ENCODE peak calls at places on chromosomes 11 and 22, in eight cellular contexts. One of them, this sample, is unnamed.

GRCh38 chr11:12983331-12983730 is 25.8 kb upstream of the RASSF10 start:
- DNase-seq in MM.1S: no peak
- DNase-seq in GM23248: no peak
- DNase-seq in fibroblast of lung: no peak
- DNase-seq in H1: no peak
- DNase-seq in astrocyte: no peak
- DNase-seq in PC-9: no peak
- DNase-seq in GM23338: no peak
- DNase-seq in this sample: no peak

GRCh38 chr11:70568504-70569172 is 170.3 kb downstream of the CTTN start:
- DNase-seq in MM.1S: no peak
- DNase-seq in GM23248: peak
- DNase-seq in fibroblast of lung: peak
- DNase-seq in H1: peak
- DNase-seq in astrocyte: peak
- DNase-seq in PC-9: no peak
- DNase-seq in GM23338: peak
- DNase-seq in this sample: peak

GRCh38 chr11:62572431-62572830 is 1.3 kb downstream of the EEF1G start:
- DNase-seq in MM.1S: no peak
- DNase-seq in GM23248: no peak
- DNase-seq in fibroblast of lung: no peak
- DNase-seq in H1: no peak
- DNase-seq in astrocyte: no peak
- DNase-seq in PC-9: no peak
- DNase-seq in GM23338: no peak
- DNase-seq in this sample: no peak

GRCh38 chr22:23431337-23432072 is 148.6 kb downstream of the IGLL1 start:
- DNase-seq in MM.1S: no peak
- DNase-seq in GM23248: no peak
- DNase-seq in fibroblast of lung: no peak
- DNase-seq in H1: no peak
- DNase-seq in astrocyte: no peak
- DNase-seq in PC-9: no peak
- DNase-seq in GM23338: no peak
- DNase-seq in this sample: no peak

GRCh38 chr11:44698228-44698923 is 28.4 kb upstream of the TSPAN18 start:
- DNase-seq in MM.1S: no peak
- DNase-seq in GM23248: no peak
- DNase-seq in fibroblast of lung: no peak
- DNase-seq in H1: no peak
- DNase-seq in astrocyte: no peak
- DNase-seq in PC-9: no peak
- DNase-seq in GM23338: no peak
- DNase-seq in this sample: no peak

GRCh38 chr11:112248216-112248615 is 12.4 kb downstream of the PLET1 start:
- DNase-seq in MM.1S: no peak
- DNase-seq in GM23248: peak
- DNase-seq in fibroblast of lung: peak
- DNase-seq in H1: no peak
- DNase-seq in astrocyte: peak
- DNase-seq in PC-9: no peak
- DNase-seq in GM23338: no peak
- DNase-seq in this sample: peak

GRCh38 chr11:87239001-87239400 is 201.3 kb downstream of the TMEM135 start:
- DNase-seq in MM.1S: no peak
- DNase-seq in GM23248: no peak
- DNase-seq in fibroblast of lung: no peak
- DNase-seq in H1: no peak
- DNase-seq in astrocyte: no peak
- DNase-seq in PC-9: no peak
- DNase-seq in GM23338: no peak
- DNase-seq in this sample: no peak

GRCh38 chr11:119065369-119065768 is 2.2 kb upstream of the VPS11 start:
- DNase-seq in MM.1S: peak
- DNase-seq in GM23248: peak
- DNase-seq in fibroblast of lung: peak
- DNase-seq in H1: no peak
- DNase-seq in astrocyte: no peak
- DNase-seq in PC-9: no peak
- DNase-seq in GM23338: peak
- DNase-seq in this sample: no peak

GRCh38 chr22:36816635-36817428 is at the start of gene PVALB:
- DNase-seq in MM.1S: peak
- DNase-seq in GM23248: peak
- DNase-seq in fibroblast of lung: peak
- DNase-seq in H1: peak
- DNase-seq in astrocyte: peak
- DNase-seq in PC-9: peak
- DNase-seq in GM23338: peak
- DNase-seq in this sample: peak

GRCh38 chr22:17471901-17472566 is 91.3 kb upstream of the SLC25A18 start:
- DNase-seq in MM.1S: no peak
- DNase-seq in GM23248: peak
- DNase-seq in fibroblast of lung: peak
- DNase-seq in H1: no peak
- DNase-seq in astrocyte: no peak
- DNase-seq in PC-9: no peak
- DNase-seq in GM23338: peak
- DNase-seq in this sample: no peak

GRCh38 chr22:19566599-19567382 is 42.6 kb upstream of the CLDN5 start:
- DNase-seq in MM.1S: no peak
- DNase-seq in GM23248: no peak
- DNase-seq in fibroblast of lung: no peak
- DNase-seq in H1: no peak
- DNase-seq in astrocyte: no peak
- DNase-seq in PC-9: no peak
- DNase-seq in GM23338: no peak
- DNase-seq in this sample: no peak

GRCh38 chr22:32695451-32695891 is 106.0 kb upstream of the TIMP3 start:
- DNase-seq in MM.1S: no peak
- DNase-seq in GM23248: peak
- DNase-seq in fibroblast of lung: peak
- DNase-seq in H1: no peak
- DNase-seq in astrocyte: peak
- DNase-seq in PC-9: peak
- DNase-seq in GM23338: no peak
- DNase-seq in this sample: peak

GRCh38 chr11:14075679-14076078 is 113.2 kb downstream of the SPON1 start:
- DNase-seq in MM.1S: no peak
- DNase-seq in GM23248: no peak
- DNase-seq in fibroblast of lung: no peak
- DNase-seq in H1: no peak
- DNase-seq in astrocyte: no peak
- DNase-seq in PC-9: no peak
- DNase-seq in GM23338: no peak
- DNase-seq in this sample: no peak

GRCh38 chr11:74932169-74932568 is 16.7 kb downstream of the XRRA1 start:
- DNase-seq in MM.1S: no peak
- DNase-seq in GM23248: peak
- DNase-seq in fibroblast of lung: peak
- DNase-seq in H1: no peak
- DNase-seq in astrocyte: peak
- DNase-seq in PC-9: no peak
- DNase-seq in GM23338: no peak
- DNase-seq in this sample: peak

GRCh38 chr11:130585545-130585944 is 137.1 kb downstream of the ADAMTS15 start:
- DNase-seq in MM.1S: no peak
- DNase-seq in GM23248: peak
- DNase-seq in fibroblast of lung: peak
- DNase-seq in H1: no peak
- DNase-seq in astrocyte: peak
- DNase-seq in PC-9: peak
- DNase-seq in GM23338: peak
- DNase-seq in this sample: peak

GRCh38 chr11:75814369-75814685 is 683 bp upstream of the UVRAG start:
- DNase-seq in MM.1S: no peak
- DNase-seq in GM23248: no peak
- DNase-seq in fibroblast of lung: no peak
- DNase-seq in H1: no peak
- DNase-seq in astrocyte: no peak
- DNase-seq in PC-9: no peak
- DNase-seq in GM23338: no peak
- DNase-seq in this sample: no peak

GRCh38 chr11:117815262-117815803 is 9.2 kb downstream of the FXYD2 start:
- DNase-seq in MM.1S: peak
- DNase-seq in GM23248: no peak
- DNase-seq in fibroblast of lung: no peak
- DNase-seq in H1: no peak
- DNase-seq in astrocyte: no peak
- DNase-seq in PC-9: no peak
- DNase-seq in GM23338: no peak
- DNase-seq in this sample: no peak

GRCh38 chr11:93002380-93002779 is 32.9 kb downstream of the MTNR1B start:
- DNase-seq in MM.1S: no peak
- DNase-seq in GM23248: no peak
- DNase-seq in fibroblast of lung: no peak
- DNase-seq in H1: no peak
- DNase-seq in astrocyte: no peak
- DNase-seq in PC-9: no peak
- DNase-seq in GM23338: no peak
- DNase-seq in this sample: no peak

GRCh38 chr11:75238595-75239245 is 1.9 kb upstream of the TPBGL start:
- DNase-seq in MM.1S: no peak
- DNase-seq in GM23248: no peak
- DNase-seq in fibroblast of lung: no peak
- DNase-seq in H1: no peak
- DNase-seq in astrocyte: no peak
- DNase-seq in PC-9: no peak
- DNase-seq in GM23338: no peak
- DNase-seq in this sample: no peak

GRCh38 chr22:22094921-22095320 is 112.3 kb upstream of the TOP3B start:
- DNase-seq in MM.1S: no peak
- DNase-seq in GM23248: no peak
- DNase-seq in fibroblast of lung: peak
- DNase-seq in H1: no peak
- DNase-seq in astrocyte: no peak
- DNase-seq in PC-9: no peak
- DNase-seq in GM23338: no peak
- DNase-seq in this sample: no peak

GRCh38 chr11:68212421-68213134 is 518 bp downstream of the KMT5B start:
- DNase-seq in MM.1S: peak
- DNase-seq in GM23248: peak
- DNase-seq in fibroblast of lung: peak
- DNase-seq in H1: peak
- DNase-seq in astrocyte: peak
- DNase-seq in PC-9: peak
- DNase-seq in GM23338: peak
- DNase-seq in this sample: peak

GRCh38 chr11:6630632-6631291 is 11.5 kb upstream of the TPP1 start:
- DNase-seq in MM.1S: no peak
- DNase-seq in GM23248: no peak
- DNase-seq in fibroblast of lung: no peak
- DNase-seq in H1: peak
- DNase-seq in astrocyte: no peak
- DNase-seq in PC-9: no peak
- DNase-seq in GM23338: peak
- DNase-seq in this sample: no peak
- TF ChIP-seq EZH2 in MM.1S: no peak
- TF ChIP-seq EZH2 in GM23248: no peak
- TF ChIP-seq EZH2 in fibroblast of lung: no peak
- TF ChIP-seq EZH2 in H1: peak
- TF ChIP-seq EZH2 in astrocyte: no peak
- TF ChIP-seq EZH2 in PC-9: no peak
- TF ChIP-seq EZH2 in GM23338: no peak
- TF ChIP-seq EZH2 in this sample: peak

GRCh38 chr22:40004836-40005235 is 10.1 kb downstream of the FAM83F start:
- DNase-seq in MM.1S: no peak
- DNase-seq in GM23248: no peak
- DNase-seq in fibroblast of lung: no peak
- DNase-seq in H1: no peak
- DNase-seq in astrocyte: no peak
- DNase-seq in PC-9: no peak
- DNase-seq in GM23338: no peak
- DNase-seq in this sample: no peak
- H3K27ac ChIP-seq in MM.1S: no peak
- H3K27ac ChIP-seq in GM23248: no peak
- H3K27ac ChIP-seq in fibroblast of lung: no peak
- H3K27ac ChIP-seq in H1: no peak
- H3K27ac ChIP-seq in astrocyte: no peak
- H3K27ac ChIP-seq in PC-9: no peak
- H3K27ac ChIP-seq in GM23338: no peak
- H3K27ac ChIP-seq in this sample: peak

GRCh38 chr22:50267591-50268390 is 2.4 kb downstream of the MAPK11 start:
- DNase-seq in MM.1S: no peak
- DNase-seq in GM23248: peak
- DNase-seq in fibroblast of lung: peak
- DNase-seq in H1: peak
- DNase-seq in astrocyte: no peak
- DNase-seq in PC-9: no peak
- DNase-seq in GM23338: peak
- DNase-seq in this sample: peak
- H3K4me2 ChIP-seq in MM.1S: no peak
- H3K4me2 ChIP-seq in GM23248: peak
- H3K4me2 ChIP-seq in fibroblast of lung: peak
- H3K4me2 ChIP-seq in H1: peak
- H3K4me2 ChIP-seq in astrocyte: peak
- H3K4me2 ChIP-seq in PC-9: peak
- H3K4me2 ChIP-seq in GM23338: peak
- H3K4me2 ChIP-seq in this sample: peak

GRCh38 chr11:370087-370941 is 1.0 kb downstream of the B4GALNT4 start:
- DNase-seq in MM.1S: no peak
- DNase-seq in GM23248: no peak
- DNase-seq in fibroblast of lung: no peak
- DNase-seq in H1: peak
- DNase-seq in astrocyte: no peak
- DNase-seq in PC-9: no peak
- DNase-seq in GM23338: peak
- DNase-seq in this sample: no peak

GRCh38 chr11:367956-368413 is 1.3 kb upstream of the B4GALNT4 start:
- DNase-seq in MM.1S: no peak
- DNase-seq in GM23248: no peak
- DNase-seq in fibroblast of lung: no peak
- DNase-seq in H1: no peak
- DNase-seq in astrocyte: no peak
- DNase-seq in PC-9: no peak
- DNase-seq in GM23338: peak
- DNase-seq in this sample: no peak

GRCh38 chr11:371051-371450 is 1.8 kb downstream of the B4GALNT4 start:
- DNase-seq in MM.1S: no peak
- DNase-seq in GM23248: no peak
- DNase-seq in fibroblast of lung: no peak
- DNase-seq in H1: no peak
- DNase-seq in astrocyte: no peak
- DNase-seq in PC-9: no peak
- DNase-seq in GM23338: no peak
- DNase-seq in this sample: no peak

GRCh38 chr11:369336-370018 is at the start of gene B4GALNT4:
- DNase-seq in MM.1S: no peak
- DNase-seq in GM23248: peak
- DNase-seq in fibroblast of lung: no peak
- DNase-seq in H1: no peak
- DNase-seq in astrocyte: no peak
- DNase-seq in PC-9: no peak
- DNase-seq in GM23338: peak
- DNase-seq in this sample: no peak

GRCh38 chr11:368414-369335 is 624 bp upstream of the B4GALNT4 start:
- DNase-seq in MM.1S: no peak
- DNase-seq in GM23248: peak
- DNase-seq in fibroblast of lung: no peak
- DNase-seq in H1: no peak
- DNase-seq in astrocyte: no peak
- DNase-seq in PC-9: peak
- DNase-seq in GM23338: no peak
- DNase-seq in this sample: no peak
- TF ChIP-seq EZH2 in MM.1S: peak
- TF ChIP-seq EZH2 in GM23248: peak
- TF ChIP-seq EZH2 in fibroblast of lung: peak
- TF ChIP-seq EZH2 in H1: no peak
- TF ChIP-seq EZH2 in astrocyte: peak
- TF ChIP-seq EZH2 in PC-9: no peak
- TF ChIP-seq EZH2 in GM23338: no peak
- TF ChIP-seq EZH2 in this sample: peak